ENCODE peak calls at places on chromosome 22, in four cellular contexts. C is HEK293T, D is WTC11, V is K562. S is an unnamed sample.

GRCh38 chr22:17785185-17786184 is 11.2 kb upstream of the BID start:
- DNase-seq in D (peak; percentile 95), C (peak; percentile 91), V (peak; percentile 88), S (peak; percentile 72)

GRCh38 chr22:45268167-45268957 is 16.4 kb upstream of the UPK3A start:
- DNase-seq in V (peak; percentile 46), D (peak; percentile 90), C (peak; percentile 47), S (no peak)

GRCh38 chr22:45341503-45341902 is 31.8 kb downstream of the FAM118A start:
- DNase-seq in C (no peak), V (no peak), D (no peak), S (no peak)

GRCh38 chr22:45911601-45912271 is 65.2 kb downstream of the WNT7B start:
- DNase-seq in D (no peak), C (no peak), V (peak; percentile 15), S (peak; percentile 6)

GRCh38 chr22:46862418-46863324 is 100.2 kb downstream of the TBC1D22A start:
- DNase-seq in C (no peak), V (no peak), D (no peak), S (no peak)

GRCh38 chr22:28951969-28952521 is 68.7 kb downstream of the ZNRF3 start:
- DNase-seq in V (no peak), C (peak; percentile 41), D (peak; percentile 30), S (peak; percentile 65)

GRCh38 chr22:42808516-42808915 is 48.6 kb downstream of the ARFGAP3 start:
- DNase-seq in D (no peak), V (no peak), C (no peak), S (no peak)

GRCh38 chr22:45344339-45344738 is 34.6 kb downstream of the FAM118A start:
- DNase-seq in D (no peak), C (peak; percentile 69), V (peak; percentile 24), S (no peak)

GRCh38 chr22:23026777-23027176 is 43.5 kb upstream of the GNAZ start:
- DNase-seq in V (no peak), D (no peak), C (no peak), S (no peak)

DNA sequence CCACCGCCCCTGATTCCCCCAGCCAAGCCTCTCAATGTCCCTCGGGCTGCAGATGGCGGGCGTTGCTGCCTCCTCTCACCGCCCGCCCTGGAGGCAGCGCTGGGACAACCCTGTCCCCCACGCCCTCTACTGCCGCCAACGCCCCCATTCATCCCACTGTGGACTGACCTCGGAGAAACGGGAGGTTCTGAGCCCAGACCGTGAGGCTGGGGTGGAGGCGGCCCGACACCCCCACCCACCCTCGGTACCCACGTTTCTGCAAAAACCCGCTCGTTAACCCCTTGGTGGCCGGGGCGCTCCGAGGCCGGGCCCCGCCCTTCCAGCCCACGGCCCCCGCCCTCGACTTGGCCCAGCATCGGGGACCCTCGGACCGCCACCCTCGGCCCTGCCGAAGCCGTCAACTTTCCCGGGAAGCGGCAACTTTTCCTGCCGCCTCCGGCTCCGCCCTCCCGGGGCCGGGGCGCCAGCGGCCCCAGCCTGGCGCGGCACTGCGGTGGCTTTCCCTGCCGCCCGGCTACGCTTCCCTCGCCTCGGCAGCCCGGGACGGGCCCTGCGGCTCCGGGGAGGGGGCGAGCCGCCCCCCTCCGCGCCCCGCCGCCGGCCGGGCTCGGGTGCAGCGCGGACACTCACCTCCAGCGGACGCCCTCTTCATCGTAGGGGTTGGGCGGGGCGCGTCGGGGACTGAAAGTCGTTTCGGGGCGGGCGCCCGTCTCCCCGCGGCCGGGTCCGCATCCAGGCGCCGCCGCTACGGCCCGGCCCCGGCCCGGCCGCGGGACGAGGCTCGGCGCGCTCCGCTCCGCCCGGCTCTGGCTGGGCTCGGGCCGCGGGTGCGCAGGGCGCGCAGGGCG is 453 bp downstream of the RTN4R start:
- DNase-seq in D (peak; percentile 45), C (peak; percentile 40), V (peak; percentile 80), S (no peak)
- TF ChIP-seq ELF4 in D (no peak), C (no peak), V (no peak), S (no peak)

GRCh38 chr22:20400606-20401375 is 6.8 kb downstream of the ZNF74 start:
- DNase-seq in D (no peak), V (peak; percentile 41), C (no peak), S (no peak)

GRCh38 chr22:20397498-20397897 is 3.5 kb downstream of the ZNF74 start:
- DNase-seq in D (no peak), V (no peak), C (no peak), S (no peak)

GRCh38 chr22:20398420-20398819 is 4.5 kb downstream of the ZNF74 start:
- DNase-seq in D (no peak), C (no peak), V (no peak), S (no peak)

GRCh38 chr22:20401376-20402020 is 7.5 kb downstream of the ZNF74 start:
- DNase-seq in V (peak; percentile 33), D (no peak), C (no peak), S (no peak)

DNA sequence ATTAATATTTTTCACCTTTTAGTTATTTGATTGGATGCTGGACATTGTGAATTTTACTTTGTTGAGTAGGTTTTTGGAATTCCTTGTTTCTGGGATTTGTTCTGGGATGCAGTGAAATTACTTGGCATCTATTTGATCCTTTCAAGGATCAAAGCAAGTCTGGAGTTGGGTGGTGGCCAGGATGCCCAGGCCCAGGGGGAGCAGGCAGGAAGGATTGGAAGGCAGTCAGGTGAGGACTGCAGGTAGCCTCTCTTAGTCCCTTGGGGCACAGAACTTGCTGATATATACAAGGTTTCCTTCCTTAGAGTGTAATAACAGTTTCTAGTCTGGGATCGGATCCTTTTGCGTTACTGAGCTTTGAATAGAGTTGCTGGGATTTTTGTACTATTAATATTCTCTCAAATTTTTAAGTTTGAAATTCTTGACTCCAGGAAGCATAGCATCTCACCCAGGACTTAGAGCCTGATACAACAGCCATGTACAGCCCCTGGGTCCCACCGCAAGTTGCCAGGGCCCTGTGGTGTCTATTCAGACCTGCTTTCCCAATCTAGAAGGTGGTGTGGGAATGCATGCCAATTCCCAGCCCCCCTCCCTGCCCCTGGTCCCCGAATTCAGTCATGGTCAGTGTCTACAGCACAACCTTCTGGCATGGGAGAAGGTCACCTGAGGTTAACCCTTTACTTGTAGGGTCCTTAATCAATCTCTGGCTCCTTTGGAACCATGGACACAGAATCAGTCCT is 6.1 kb downstream of the ZNF74 start:
- DNase-seq in V (peak; percentile 40), D (no peak), C (no peak), S (no peak)
- TF ChIP-seq ELF4 in V (no peak), D (no peak), C (no peak), S (no peak)

GRCh38 chr22:30635273-30636225 is at the start of gene SLC35E4:
- DNase-seq in V (peak; percentile 94), C (peak; percentile 96), D (peak; percentile 94), S (peak; percentile 13)
- TF ChIP-seq ELF4 in V (no peak), C (no peak), D (no peak), S (no peak)

GRCh38 chr22:33850724-33851123 is 69.6 kb downstream of the LARGE1 start:
- DNase-seq in V (no peak), C (no peak), D (peak; percentile 32), S (no peak)
- TF ChIP-seq ELF4 in V (no peak), C (no peak), D (no peak), S (no peak)

DNA sequence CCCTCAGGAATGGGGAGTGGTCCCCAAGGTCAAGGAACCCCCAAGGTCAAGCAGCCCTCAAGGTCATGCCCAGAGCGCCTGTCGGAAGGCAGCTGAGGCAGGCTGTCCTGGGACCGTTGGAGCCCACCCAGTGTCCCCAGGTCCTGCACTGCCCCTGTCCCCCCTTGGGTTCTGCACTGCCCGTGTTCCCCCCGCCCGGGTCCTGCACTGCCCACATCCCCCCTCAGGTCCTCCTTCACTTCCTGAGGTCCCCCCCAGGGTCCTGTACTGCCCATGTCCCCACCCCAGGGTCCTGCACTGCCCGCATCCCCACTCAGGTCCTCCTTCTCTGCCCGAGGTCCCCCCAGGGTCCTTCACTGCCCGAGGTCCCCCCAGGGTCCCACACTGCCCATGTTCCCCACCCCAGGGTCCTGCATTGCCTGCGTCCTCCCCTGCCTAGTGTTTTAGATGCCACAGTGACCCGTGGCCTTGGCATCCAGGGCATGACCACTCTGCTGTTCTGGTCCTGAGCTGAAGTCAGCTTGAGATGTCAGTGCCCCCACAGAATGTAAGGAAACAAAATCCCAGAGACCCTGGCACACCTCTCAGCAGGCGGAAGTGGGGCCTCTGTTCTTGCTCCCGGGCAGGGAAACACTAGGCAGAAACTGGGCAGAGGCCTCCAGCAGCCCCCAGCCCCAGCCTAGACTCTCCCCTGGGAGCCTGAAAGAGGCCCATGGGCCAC is 1072.9 kb downstream of the BRD1 start:
- DNase-seq in C (no peak), D (no peak), V (no peak), S (no peak)
- TF ChIP-seq ELF4 in C (no peak), D (no peak), V (no peak), S (no peak)

GRCh38 chr22:36599771-36600170 is 70.8 kb upstream of the EIF3D start:
- DNase-seq in C (no peak), V (no peak), D (no peak), S (no peak)
- TF ChIP-seq ELF4 in C (no peak), V (no peak), D (no peak), S (no peak)

GRCh38 chr22:39316440-39317083 is 2.9 kb downstream of the RPL3 start:
- DNase-seq in V (no peak), C (peak; percentile 60), D (peak; percentile 77), S (peak; percentile 88)
- TF ChIP-seq ELF4 in V (no peak), C (no peak), D (no peak), S (no peak)

GRCh38 chr22:38110863-38111852 is 674 bp upstream of the BAIAP2L2 start:
- DNase-seq in V (peak; percentile 47), C (no peak), D (peak; percentile 63), S (peak; percentile 49)

GRCh38 chr22:38111941-38112355 is 1.5 kb upstream of the BAIAP2L2 start:
- DNase-seq in V (no peak), D (no peak), C (no peak), S (peak; percentile 39)

GRCh38 chr22:38109391-38110000 is 988 bp downstream of the BAIAP2L2 start:
- DNase-seq in V (no peak), D (no peak), C (no peak), S (no peak)

GRCh38 chr22:38108561-38109319 is 1.7 kb downstream of the BAIAP2L2 start:
- DNase-seq in V (no peak), D (no peak), C (no peak), S (no peak)

GRCh38 chr22:38110008-38110862 is at the start of gene BAIAP2L2:
- DNase-seq in D (no peak), V (no peak), C (no peak), S (peak; percentile 79)
- TF ChIP-seq ELF4 in D (no peak), V (no peak), C (no peak), S (no peak)

S was measured in HepG2.